ENCODE peak calls at places on chromosomes 11 and 22, in nine cellular contexts. T is upper lobe of right lung; F is LoVo; J is activated T-cell treated with anti-CD3 and anti-CD28 coated beads, Interleukin-2, amount 50 U/mL, for 48 hours; W is hepatic stellate cell; L is AG08395; O is Ammon's horn; K is colonic mucosa; B is HT1080. A is an unnamed sample.
A peak's percentile ranks its signal among the peaks of the same experiment; 100 is the strongest.

GRCh38 chr11:119545978-119546915 is 123.3 kb upstream of the THY1 start:
- DNase-seq in T (no peak), F (no peak), J (no peak), W (no peak), L (no peak), O (no peak), K (no peak), B (no peak), A (no peak)

GRCh38 chr11:109241988-109242387 is 180.0 kb upstream of the C11orf87 start:
- DNase-seq in T (no peak), F (no peak), J (no peak), W (no peak), L (no peak), O (no peak), K (no peak), B (no peak), A (no peak)

GRCh38 chr11:18259259-18259658 is 6.8 kb upstream of the SAA1 start:
- DNase-seq in T (no peak), F (no peak), J (no peak), W (no peak), L (no peak), O (no peak), K (no peak), B (no peak), A (no peak)

GRCh38 chr11:68049509-68050370 is 10.9 kb downstream of the TCIRG1 start:
- DNase-seq in T (no peak), F (no peak), J (no peak), W (no peak), L (no peak), O (no peak), K (no peak), B (no peak), A (no peak)

GRCh38 chr11:1727088-1727690 is 23.2 kb downstream of the IFITM10 start:
- DNase-seq in T (no peak), F (no peak), J (peak; percentile 37), W (no peak), L (no peak), O (no peak), K (no peak), B (peak; percentile 46), A (no peak)

GRCh38 chr11:31821235-31821764 is 10.2 kb upstream of the PAX6 start:
- DNase-seq in T (no peak), F (no peak), J (no peak), W (no peak), L (no peak), O (no peak), K (no peak), B (no peak), A (no peak)

GRCh38 chr22:45335021-45335818 is 25.5 kb downstream of the FAM118A start:
- DNase-seq in T (no peak), F (no peak), J (no peak), W (no peak), L (peak; percentile 74), O (no peak), K (no peak), B (no peak), A (no peak)

GRCh38 chr22:49756656-49757055 is 71.0 kb downstream of the BRD1 start:
- DNase-seq in T (peak; percentile 54), F (no peak), J (no peak), W (no peak), L (no peak), O (no peak), K (no peak), B (no peak), A (no peak)

GRCh38 chr11:76591416-76591815 is 79.1 kb downstream of the LRRC32 start:
- DNase-seq in T (no peak), F (no peak), J (no peak), W (peak; percentile 1), L (no peak), O (no peak), K (peak; percentile 92), B (no peak), A (no peak)

GRCh38 chr11:17734418-17734911 is at the start of gene KCNC1:
- DNase-seq in T (peak; percentile 67), F (no peak), J (no peak), W (peak; percentile 57), L (peak; percentile 56), O (peak; percentile 49), K (no peak), B (no peak), A (peak; percentile 15)

GRCh38 chr22:38900677-38901076 is 28.7 kb upstream of the CBX6 start:
- DNase-seq in T (no peak), F (no peak), J (no peak), W (no peak), L (no peak), O (no peak), K (no peak), B (no peak), A (no peak)

GRCh38 chr11:22920939-22921565 is 60.8 kb upstream of the CCDC179 start:
- DNase-seq in T (no peak), F (peak; percentile 30), J (peak; percentile 17), W (peak; percentile 5), L (peak; percentile 35), O (peak; percentile 60), K (peak; percentile 23), B (peak; percentile 67), A (peak; percentile 36)

GRCh38 chr11:67508486-67509121 is 642 bp upstream of the CDK2AP2 start:
- DNase-seq in T (peak; percentile 100), F (peak; percentile 98), J (peak; percentile 98), W (peak; percentile 99), L (peak; percentile 100), O (peak; percentile 97), K (peak; percentile 99), B (peak; percentile 91), A (peak; percentile 95)

GRCh38 chr11:44033856-44034255 is 13.9 kb upstream of the ACCSL start:
- DNase-seq in T (no peak), F (no peak), J (no peak), W (no peak), L (no peak), O (no peak), K (no peak), B (no peak), A (no peak)

GRCh38 chr11:68113986-68114385 is 7.2 kb downstream of the CHKA start:
- DNase-seq in T (no peak), F (no peak), J (no peak), W (peak; percentile 51), L (no peak), O (no peak), K (no peak), B (no peak), A (no peak)

GRCh38 chr11:35418282-35418846 is 994 bp downstream of the SLC1A2 start:
- DNase-seq in T (peak; percentile 65), F (no peak), J (peak; percentile 37), W (no peak), L (no peak), O (peak; percentile 28), K (no peak), B (no peak), A (no peak)

GRCh38 chr22:37218771-37219411 is 6.6 kb upstream of the SSTR3 start:
- DNase-seq in T (no peak), F (no peak), J (peak; percentile 76), W (no peak), L (no peak), O (no peak), K (no peak), B (no peak), A (no peak)

GRCh38 chr11:60905551-60906113 is 753 bp downstream of the PRPF19 start:
- DNase-seq in T (no peak), F (peak; percentile 49), J (peak; percentile 34), W (no peak), L (no peak), O (no peak), K (peak; percentile 44), B (peak; percentile 59), A (no peak)

A was measured in globus pallidus.